ENCODE peak calls at places on chromosome 9, in ten cellular contexts. G is NCI-H774; R is effector memory CD8-positive, alpha-beta T cell; A is cardiac muscle cell; E is AG09309; J is natural killer cell; V is T-helper 2 cell; O is NCI-H187 treated with DMSO at 0.1 percent for 48 hours; P is C1 segment of cervical spinal cord; L is NCI-H1105. I is an unnamed sample.

GRCh38 chr9:89436963-89437625 is 60.8 kb downstream of the SEMA4D start:
- DNase-seq in G (peak; percentile 84), R (peak; percentile 70), A (no peak), E (no peak), J (peak; percentile 51), V (peak; percentile 83), O (peak; percentile 9), P (no peak), L (peak; percentile 61), I (peak; percentile 67)

GRCh38 chr9:129725841-129726251 is 27.0 kb downstream of the PTGES start:
- DNase-seq in G (no peak), R (no peak), A (no peak), E (no peak), J (no peak), V (no peak), O (no peak), P (no peak), L (no peak), I (no peak)

GRCh38 chr9:16625831-16626230 is 244.6 kb downstream of the BNC2 start:
- DNase-seq in G (no peak), R (no peak), A (no peak), E (no peak), J (no peak), V (no peak), O (no peak), P (no peak), L (no peak), I (no peak)

GRCh38 chr9:82621446-82621845 is 441.5 kb downstream of the RASEF start:
- DNase-seq in G (no peak), R (no peak), A (no peak), E (no peak), J (no peak), V (no peak), O (no peak), P (no peak), L (peak; percentile 17), I (no peak)

GRCh38 chr9:127336086-127336485 is 60.9 kb upstream of the SLC2A8 start:
- DNase-seq in G (no peak), R (no peak), A (no peak), E (no peak), J (no peak), V (no peak), O (no peak), P (no peak), L (no peak), I (no peak)

GRCh38 chr9:108217601-108218190 is 638.1 kb downstream of the ACTL7B start:
- DNase-seq in G (no peak), R (no peak), A (no peak), E (no peak), J (no peak), V (no peak), O (no peak), P (no peak), L (no peak), I (no peak)

GRCh38 chr9:134872482-134873231 is 8.0 kb upstream of the FCN2 start:
- DNase-seq in G (no peak), R (no peak), A (no peak), E (no peak), J (no peak), V (no peak), O (no peak), P (no peak), L (no peak), I (no peak)

GRCh38 chr9:89160797-89161196 is 17.8 kb downstream of the SHC3 start:
- DNase-seq in G (no peak), R (no peak), A (no peak), E (no peak), J (no peak), V (no peak), O (no peak), P (no peak), L (no peak), I (no peak)

GRCh38 chr9:90546200-90546599 is 96.4 kb downstream of the DIRAS2 start:
- DNase-seq in G (peak; percentile 92), R (no peak), A (peak; percentile 7), E (peak; percentile 1), J (no peak), V (no peak), O (peak; percentile 16), P (no peak), L (peak; percentile 92), I (no peak)

GRCh38 chr9:122580360-122580759 is 2.8 kb downstream of the OR1L8 start:
- DNase-seq in G (no peak), R (no peak), A (no peak), E (peak; percentile 24), J (no peak), V (no peak), O (no peak), P (no peak), L (no peak), I (no peak)

GRCh38 chr9:98290411-98290810 is 35.0 kb upstream of the TBC1D2 start:
- DNase-seq in G (no peak), R (no peak), A (no peak), E (no peak), J (no peak), V (no peak), O (no peak), P (no peak), L (no peak), I (no peak)

GRCh38 chr9:121281614-121282291 is 13.8 kb downstream of the GSN start:
- DNase-seq in G (peak; percentile 74), R (no peak), A (peak; percentile 50), E (no peak), J (no peak), V (no peak), O (no peak), P (no peak), L (peak; percentile 23), I (no peak)

GRCh38 chr9:86944974-86945867 is 2.1 kb downstream of the GAS1 start:
- DNase-seq in G (no peak), R (no peak), A (peak; percentile 30), E (no peak), J (no peak), V (no peak), O (no peak), P (no peak), L (no peak), I (no peak)

GRCh38 chr9:128503870-128504269 is 649 bp upstream of the GLE1 start:
- DNase-seq in G (peak; percentile 17), R (no peak), A (peak; percentile 17), E (no peak), J (no peak), V (no peak), O (no peak), P (no peak), L (no peak), I (no peak)

GRCh38 chr9:136750526-136750925 is 2.2 kb upstream of the LCN6 start:
- DNase-seq in G (no peak), R (no peak), A (no peak), E (no peak), J (no peak), V (no peak), O (no peak), P (no peak), L (no peak), I (no peak)

GRCh38 chr9:2019723-2020122 is 4.6 kb downstream of the SMARCA2 start:
- DNase-seq in G (no peak), R (no peak), A (no peak), E (no peak), J (no peak), V (no peak), O (no peak), P (no peak), L (no peak), I (no peak)

I was measured in CD8-positive, alpha-beta memory T cell.